ENCODE peak calls at places on chromosomes 6 and 20, in four cellular contexts. W is PC-3, H is MM.1S, B is GM23248. F is an unnamed sample. For H3K4me1, the result is how much of the 10 kb centered on the place peaks cover.

GRCh38 chr6:108653864-108654402 is 93.2 kb downstream of the FOXO3 start:
- DNase-seq in W (peak), H (no peak), B (peak), F (no peak)

GRCh38 chr20:15703171-15703911 is 869.9 kb downstream of the KIF16B start:
- DNase-seq in W (peak), H (no peak), B (peak), F (no peak)

GRCh38 chr6:143542915-143543314 is 31.4 kb upstream of the FUCA2 start:
- DNase-seq in W (peak), H (no peak), B (peak), F (no peak)

GRCh38 chr20:16397053-16397452 is 176.2 kb downstream of the KIF16B start:
- DNase-seq in W (no peak), H (no peak), B (peak), F (no peak)

GRCh38 chr20:58695084-58695722 is 2.6 kb downstream of the NPEPL1 start:
- DNase-seq in W (no peak), H (no peak), B (no peak), F (peak)

GRCh38 chr20:57851025-57851682 is 141.3 kb upstream of the PMEPA1 start:
- DNase-seq in W (no peak), H (no peak), B (no peak), F (no peak)

GRCh38 chr6:4088684-4089083 is 9.7 kb upstream of the FAM217A start:
- DNase-seq in W (no peak), H (no peak), B (no peak), F (no peak)

GRCh38 chr6:38673397-38674165 is 29.4 kb downstream of the GLO1 start:
- DNase-seq in W (peak), H (no peak), B (no peak), F (no peak)

GRCh38 chr6:33755070-33755869 is 8.6 kb upstream of the IP6K3 start:
- DNase-seq in W (no peak), H (no peak), B (no peak), F (peak)

GRCh38 chr20:3987296-3987695 is 28.1 kb downstream of the RNF24 start:
- DNase-seq in W (no peak), H (no peak), B (peak), F (no peak)

GRCh38 chr6:122059918-122060317 is 339.5 kb upstream of the HSF2 start:
- DNase-seq in W (no peak), H (no peak), B (no peak), F (no peak)

GRCh38 chr6:151154418-151154817 is 85.3 kb upstream of the AKAP12 start:
- DNase-seq in W (no peak), H (no peak), B (peak), F (no peak)

GRCh38 chr6:124372076-124372475 is 568.4 kb downstream of the NKAIN2 start:
- DNase-seq in W (no peak), H (no peak), B (no peak), F (no peak)

GRCh38 chr6:88573971-88574370 is 389.4 kb downstream of the RNGTT start:
- DNase-seq in W (no peak), H (no peak), B (no peak), F (peak)

GRCh38 chr6:112116215-112116614 is 28.8 kb downstream of the FAM229B start:
- DNase-seq in W (no peak), H (no peak), B (no peak), F (no peak)

GRCh38 chr20:45032781-45033180 is 66.5 kb downstream of the STK4 start:
- DNase-seq in W (no peak), H (peak), B (peak), F (no peak)

GRCh38 chr6:34248198-34248726 is 544 bp downstream of the SMIM29 start:
- DNase-seq in W (peak), H (peak), B (peak), F (peak)

GRCh38 chr6:119349341-119350201 is at the start of gene MAN1A1:
- DNase-seq in W (peak), H (peak), B (peak), F (peak)

DNA sequence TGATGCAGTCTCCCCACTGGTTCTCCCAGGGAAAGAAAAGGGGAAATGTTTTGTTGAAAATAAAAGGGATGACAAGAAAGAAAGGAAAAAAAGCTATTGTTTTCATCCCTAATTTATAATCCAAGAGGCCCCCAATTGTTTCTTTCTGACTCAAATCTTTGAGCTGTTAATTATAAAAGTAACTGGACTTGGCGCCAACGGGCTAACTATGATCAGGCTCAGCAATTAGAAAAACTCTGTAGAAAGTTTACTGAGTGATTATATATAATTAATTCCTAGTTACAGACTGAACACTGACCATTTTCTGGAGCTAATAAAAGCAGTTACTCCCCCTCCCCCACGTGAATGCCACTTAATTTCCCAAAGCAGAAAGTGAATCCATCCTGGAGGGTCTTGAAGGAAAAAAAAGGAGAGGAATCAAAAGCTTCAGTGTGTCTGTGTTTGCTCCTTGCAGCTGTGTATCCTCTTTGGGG is 3.2 kb downstream of the ZMYND8 start:
- DNase-seq in W (no peak), H (no peak), B (no peak), F (no peak)
- H3K4me1 ChIP-seq in W (half or more), H (under half), B (half or more), F (half or more)

DNA sequence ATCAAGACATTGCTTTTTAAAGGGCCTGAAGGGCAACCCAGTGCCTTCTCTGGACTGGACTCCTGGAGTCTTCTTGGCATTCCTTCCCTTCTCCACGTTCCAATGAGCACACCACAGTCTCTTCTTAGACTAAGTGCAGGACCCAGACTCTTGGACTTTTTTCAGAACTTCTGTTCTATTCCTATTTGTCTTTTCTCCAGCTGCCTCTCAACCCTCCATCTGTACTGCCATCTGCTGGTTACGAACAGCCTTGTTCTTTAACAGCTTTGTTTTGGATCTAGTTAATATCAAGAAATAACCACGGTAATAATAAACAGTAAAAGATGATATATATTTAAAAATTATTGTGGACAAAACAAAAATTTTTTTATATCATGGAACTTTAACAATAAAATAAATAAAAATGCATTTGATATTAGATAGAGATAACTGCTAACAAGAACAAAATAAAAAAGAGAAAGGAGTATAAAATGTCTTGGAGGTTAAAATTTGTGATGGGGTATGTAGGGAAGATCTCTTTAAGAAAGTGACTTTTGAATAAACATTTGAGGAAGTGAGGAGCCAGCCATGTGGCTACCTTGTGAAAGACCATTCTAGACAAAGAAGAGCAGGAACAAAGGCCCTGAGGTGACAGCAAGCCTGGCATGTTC is 105.1 kb upstream of the HCRTR2 start:
- DNase-seq in W (peak), H (peak), B (peak), F (peak)
- TF ChIP-seq EZH2phosphoT487 in W (no peak), H (no peak), B (no peak), F (no peak)

GRCh38 chr6:85463621-85464259 is 13.9 kb downstream of the NT5E start:
- DNase-seq in W (no peak), H (no peak), B (no peak), F (no peak)

GRCh38 chr6:85460951-85461805 is 11.3 kb downstream of the NT5E start:
- DNase-seq in W (peak), H (peak), B (peak), F (no peak)

GRCh38 chr6:85462673-85463072 is 12.8 kb downstream of the NT5E start:
- DNase-seq in W (no peak), H (no peak), B (no peak), F (no peak)

GRCh38 chr6:85460154-85460950 is 10.5 kb downstream of the NT5E start:
- DNase-seq in W (no peak), H (no peak), B (peak), F (no peak)

DNA sequence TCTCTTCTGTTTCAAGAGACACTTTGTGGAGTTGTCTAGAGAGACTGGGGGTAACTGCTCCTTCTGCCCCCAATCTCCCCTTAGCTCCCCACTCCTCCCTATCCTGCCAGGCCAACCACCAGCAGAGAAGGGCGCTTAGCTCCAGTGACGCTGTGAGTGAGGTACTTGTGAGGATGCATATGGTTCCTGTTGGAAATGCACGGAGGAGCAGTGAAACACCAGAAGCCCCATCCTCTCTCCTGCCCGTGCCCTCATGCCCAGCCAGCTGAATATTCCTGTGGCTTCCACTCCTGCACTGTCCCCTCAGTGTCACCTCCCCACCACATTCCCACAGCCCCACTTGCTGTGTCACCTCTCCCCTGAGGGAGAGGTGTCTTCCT is 11.9 kb downstream of the NT5E start:
- DNase-seq in W (no peak), H (no peak), B (no peak), F (no peak)
- H3K4me1 ChIP-seq in W (half or more), H (half or more), B (half or more), F (under half)

GRCh38 chr20:1333462-1334369 is 4.8 kb upstream of the SDCBP2 start:
- DNase-seq in W (no peak), H (no peak), B (no peak), F (no peak)
- TF ChIP-seq EZH2phosphoT487 in W (no peak), H (no peak), B (no peak), F (no peak)

DNA sequence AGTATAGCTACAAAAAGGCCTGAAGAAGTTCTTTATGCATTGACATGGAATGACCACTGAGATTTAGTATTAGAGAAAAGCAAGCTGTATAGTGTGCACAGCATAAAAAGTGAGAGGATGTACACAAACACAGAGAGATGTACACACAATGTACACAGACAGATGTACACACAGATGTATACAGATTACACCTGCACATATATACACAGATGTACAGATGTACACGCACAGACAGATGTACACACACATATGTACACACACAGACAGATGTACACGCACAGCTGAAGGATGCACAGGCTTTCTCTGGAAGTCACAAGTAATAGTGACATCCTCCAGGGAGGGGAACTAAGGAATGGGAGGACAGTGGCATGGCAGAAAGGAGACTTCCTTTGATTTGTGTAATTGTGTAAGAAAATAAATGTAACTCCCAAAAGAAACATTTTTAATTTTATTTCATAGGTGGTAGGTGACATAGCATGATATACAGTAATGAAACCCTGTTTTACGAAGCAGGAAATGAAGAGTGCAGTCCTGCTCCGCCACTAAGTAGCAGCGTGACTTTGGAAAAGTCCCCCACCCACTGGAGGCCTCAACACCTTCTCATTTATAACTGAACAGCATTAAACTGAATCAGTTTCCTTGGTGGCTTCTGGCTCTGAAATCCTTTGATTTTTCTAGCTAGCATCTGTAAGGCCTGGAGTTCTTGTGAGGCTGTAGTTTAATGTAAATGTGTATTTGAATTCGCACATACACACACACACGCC is 14.1 kb downstream of the NFATC2 start:
- DNase-seq in W (no peak), H (no peak), B (no peak), F (no peak)
- H3K4me1 ChIP-seq in W (under half), H (under half), B (under half), F (under half)